ENCODE peak calls at places on chromosomes 5 and 9, in nine cellular contexts. One of them, this sample, is unnamed.

GRCh38 chr5:39896706-39897105 is 471.9 kb upstream of the DAB2 start:
- DNase-seq in endothelial cell: no peak
- DNase-seq in CD4-positive, CD25-positive, alpha-beta regulatory T cell: no peak
- DNase-seq in stimulated activated CD4-positive, alpha-beta T cell treated with anti-CD3 and anti-CD28 coated beads, TNF-alpha, amount 100 ng/mL, for 4 hours: no peak
- DNase-seq in activated naive CD8-positive, alpha-beta T cell treated with anti-CD3 and anti-CD28 coated beads for 36 hours: no peak
- DNase-seq in caudate nucleus: no peak
- DNase-seq in HuH-7: peak
- DNase-seq in ovary: no peak
- DNase-seq in stomach: no peak
- DNase-seq in this sample: no peak

GRCh38 chr9:69579749-69580581 is 92.2 kb downstream of the APBA1 start:
- DNase-seq in HuH-7: no peak
- DNase-seq in caudate nucleus: no peak
- DNase-seq in CD4-positive, CD25-positive, alpha-beta regulatory T cell: no peak
- DNase-seq in ovary: no peak
- DNase-seq in activated naive CD8-positive, alpha-beta T cell treated with anti-CD3 and anti-CD28 coated beads for 36 hours: no peak
- DNase-seq in stimulated activated CD4-positive, alpha-beta T cell treated with anti-CD3 and anti-CD28 coated beads, TNF-alpha, amount 100 ng/mL, for 4 hours: no peak
- DNase-seq in endothelial cell: no peak
- DNase-seq in stomach: no peak
- DNase-seq in this sample: no peak

GRCh38 chr9:96009690-96010477 is 134.4 kb downstream of the ERCC6L2 start:
- DNase-seq in CD4-positive, CD25-positive, alpha-beta regulatory T cell: no peak
- DNase-seq in ovary: no peak
- DNase-seq in caudate nucleus: no peak
- DNase-seq in stimulated activated CD4-positive, alpha-beta T cell treated with anti-CD3 and anti-CD28 coated beads, TNF-alpha, amount 100 ng/mL, for 4 hours: no peak
- DNase-seq in endothelial cell: no peak
- DNase-seq in stomach: no peak
- DNase-seq in activated naive CD8-positive, alpha-beta T cell treated with anti-CD3 and anti-CD28 coated beads for 36 hours: peak
- DNase-seq in HuH-7: no peak
- DNase-seq in this sample: peak

GRCh38 chr9:119370816-119371215 is 1.6 kb upstream of the BRINP1 start:
- DNase-seq in endothelial cell: peak
- DNase-seq in stomach: no peak
- DNase-seq in stimulated activated CD4-positive, alpha-beta T cell treated with anti-CD3 and anti-CD28 coated beads, TNF-alpha, amount 100 ng/mL, for 4 hours: no peak
- DNase-seq in ovary: peak
- DNase-seq in caudate nucleus: no peak
- DNase-seq in CD4-positive, CD25-positive, alpha-beta regulatory T cell: no peak
- DNase-seq in HuH-7: peak
- DNase-seq in activated naive CD8-positive, alpha-beta T cell treated with anti-CD3 and anti-CD28 coated beads for 36 hours: no peak
- DNase-seq in this sample: no peak

GRCh38 chr9:78568774-78569173 is 271.8 kb downstream of the PSAT1 start:
- DNase-seq in endothelial cell: no peak
- DNase-seq in caudate nucleus: no peak
- DNase-seq in HuH-7: no peak
- DNase-seq in CD4-positive, CD25-positive, alpha-beta regulatory T cell: no peak
- DNase-seq in ovary: no peak
- DNase-seq in activated naive CD8-positive, alpha-beta T cell treated with anti-CD3 and anti-CD28 coated beads for 36 hours: no peak
- DNase-seq in stomach: no peak
- DNase-seq in stimulated activated CD4-positive, alpha-beta T cell treated with anti-CD3 and anti-CD28 coated beads, TNF-alpha, amount 100 ng/mL, for 4 hours: no peak
- DNase-seq in this sample: no peak

GRCh38 chr5:86329318-86329717 is 288.4 kb upstream of the COX7C start:
- DNase-seq in CD4-positive, CD25-positive, alpha-beta regulatory T cell: no peak
- DNase-seq in endothelial cell: no peak
- DNase-seq in activated naive CD8-positive, alpha-beta T cell treated with anti-CD3 and anti-CD28 coated beads for 36 hours: no peak
- DNase-seq in stomach: no peak
- DNase-seq in stimulated activated CD4-positive, alpha-beta T cell treated with anti-CD3 and anti-CD28 coated beads, TNF-alpha, amount 100 ng/mL, for 4 hours: no peak
- DNase-seq in caudate nucleus: no peak
- DNase-seq in HuH-7: no peak
- DNase-seq in ovary: no peak
- DNase-seq in this sample: no peak

GRCh38 chr5:32233696-32234447 is 59.8 kb upstream of the GOLPH3 start:
- DNase-seq in HuH-7: peak
- DNase-seq in CD4-positive, CD25-positive, alpha-beta regulatory T cell: no peak
- DNase-seq in stimulated activated CD4-positive, alpha-beta T cell treated with anti-CD3 and anti-CD28 coated beads, TNF-alpha, amount 100 ng/mL, for 4 hours: no peak
- DNase-seq in ovary: peak
- DNase-seq in activated naive CD8-positive, alpha-beta T cell treated with anti-CD3 and anti-CD28 coated beads for 36 hours: no peak
- DNase-seq in endothelial cell: no peak
- DNase-seq in caudate nucleus: no peak
- DNase-seq in stomach: peak
- DNase-seq in this sample: no peak

GRCh38 chr5:92409131-92409530 is 1026.0 kb upstream of the ARRDC3 start:
- DNase-seq in stimulated activated CD4-positive, alpha-beta T cell treated with anti-CD3 and anti-CD28 coated beads, TNF-alpha, amount 100 ng/mL, for 4 hours: no peak
- DNase-seq in endothelial cell: no peak
- DNase-seq in stomach: no peak
- DNase-seq in ovary: no peak
- DNase-seq in caudate nucleus: no peak
- DNase-seq in activated naive CD8-positive, alpha-beta T cell treated with anti-CD3 and anti-CD28 coated beads for 36 hours: no peak
- DNase-seq in CD4-positive, CD25-positive, alpha-beta regulatory T cell: no peak
- DNase-seq in HuH-7: no peak
- DNase-seq in this sample: no peak

GRCh38 chr5:139705655-139706587 is 57.8 kb downstream of the CXXC5 start:
- DNase-seq in ovary: no peak
- DNase-seq in CD4-positive, CD25-positive, alpha-beta regulatory T cell: no peak
- DNase-seq in caudate nucleus: no peak
- DNase-seq in stomach: no peak
- DNase-seq in activated naive CD8-positive, alpha-beta T cell treated with anti-CD3 and anti-CD28 coated beads for 36 hours: no peak
- DNase-seq in HuH-7: no peak
- DNase-seq in stimulated activated CD4-positive, alpha-beta T cell treated with anti-CD3 and anti-CD28 coated beads, TNF-alpha, amount 100 ng/mL, for 4 hours: no peak
- DNase-seq in endothelial cell: peak
- DNase-seq in this sample: no peak

GRCh38 chr5:147055850-147056523 is 177.4 kb upstream of the PPP2R2B start:
- DNase-seq in HuH-7: no peak
- DNase-seq in caudate nucleus: no peak
- DNase-seq in endothelial cell: no peak
- DNase-seq in activated naive CD8-positive, alpha-beta T cell treated with anti-CD3 and anti-CD28 coated beads for 36 hours: no peak
- DNase-seq in stomach: no peak
- DNase-seq in ovary: no peak
- DNase-seq in stimulated activated CD4-positive, alpha-beta T cell treated with anti-CD3 and anti-CD28 coated beads, TNF-alpha, amount 100 ng/mL, for 4 hours: no peak
- DNase-seq in CD4-positive, CD25-positive, alpha-beta regulatory T cell: no peak
- DNase-seq in this sample: no peak

GRCh38 chr9:96655198-96655851 is at the start of gene PRXL2C:
- DNase-seq in caudate nucleus: peak
- DNase-seq in stomach: peak
- DNase-seq in stimulated activated CD4-positive, alpha-beta T cell treated with anti-CD3 and anti-CD28 coated beads, TNF-alpha, amount 100 ng/mL, for 4 hours: peak
- DNase-seq in activated naive CD8-positive, alpha-beta T cell treated with anti-CD3 and anti-CD28 coated beads for 36 hours: peak
- DNase-seq in HuH-7: peak
- DNase-seq in CD4-positive, CD25-positive, alpha-beta regulatory T cell: peak
- DNase-seq in endothelial cell: peak
- DNase-seq in ovary: peak
- DNase-seq in this sample: peak

GRCh38 chr9:132631280-132631679 is 38.5 kb downstream of the DDX31 start:
- DNase-seq in endothelial cell: no peak
- DNase-seq in CD4-positive, CD25-positive, alpha-beta regulatory T cell: no peak
- DNase-seq in stimulated activated CD4-positive, alpha-beta T cell treated with anti-CD3 and anti-CD28 coated beads, TNF-alpha, amount 100 ng/mL, for 4 hours: no peak
- DNase-seq in caudate nucleus: no peak
- DNase-seq in stomach: no peak
- DNase-seq in ovary: no peak
- DNase-seq in HuH-7: no peak
- DNase-seq in activated naive CD8-positive, alpha-beta T cell treated with anti-CD3 and anti-CD28 coated beads for 36 hours: no peak
- DNase-seq in this sample: no peak

GRCh38 chr5:14534773-14535172 is 46.8 kb upstream of the OTULINL start:
- DNase-seq in activated naive CD8-positive, alpha-beta T cell treated with anti-CD3 and anti-CD28 coated beads for 36 hours: no peak
- DNase-seq in HuH-7: no peak
- DNase-seq in ovary: no peak
- DNase-seq in CD4-positive, CD25-positive, alpha-beta regulatory T cell: no peak
- DNase-seq in caudate nucleus: no peak
- DNase-seq in endothelial cell: no peak
- DNase-seq in stomach: no peak
- DNase-seq in stimulated activated CD4-positive, alpha-beta T cell treated with anti-CD3 and anti-CD28 coated beads, TNF-alpha, amount 100 ng/mL, for 4 hours: no peak
- DNase-seq in this sample: no peak

GRCh38 chr9:38087934-38088925 is 19.2 kb upstream of the SHB start:
- DNase-seq in stimulated activated CD4-positive, alpha-beta T cell treated with anti-CD3 and anti-CD28 coated beads, TNF-alpha, amount 100 ng/mL, for 4 hours: peak
- DNase-seq in ovary: peak
- DNase-seq in activated naive CD8-positive, alpha-beta T cell treated with anti-CD3 and anti-CD28 coated beads for 36 hours: peak
- DNase-seq in HuH-7: peak
- DNase-seq in CD4-positive, CD25-positive, alpha-beta regulatory T cell: peak
- DNase-seq in stomach: peak
- DNase-seq in caudate nucleus: peak
- DNase-seq in endothelial cell: peak
- DNase-seq in this sample: peak

GRCh38 chr9:97938081-97938644 is at the start of gene HEMGN:
- DNase-seq in caudate nucleus: no peak
- DNase-seq in activated naive CD8-positive, alpha-beta T cell treated with anti-CD3 and anti-CD28 coated beads for 36 hours: no peak
- DNase-seq in ovary: no peak
- DNase-seq in HuH-7: no peak
- DNase-seq in CD4-positive, CD25-positive, alpha-beta regulatory T cell: no peak
- DNase-seq in stimulated activated CD4-positive, alpha-beta T cell treated with anti-CD3 and anti-CD28 coated beads, TNF-alpha, amount 100 ng/mL, for 4 hours: no peak
- DNase-seq in endothelial cell: no peak
- DNase-seq in stomach: no peak
- DNase-seq in this sample: peak

GRCh38 chr5:110441035-110441434 is 285.4 kb downstream of the TMEM232 start:
- DNase-seq in caudate nucleus: no peak
- DNase-seq in HuH-7: peak
- DNase-seq in endothelial cell: peak
- DNase-seq in stimulated activated CD4-positive, alpha-beta T cell treated with anti-CD3 and anti-CD28 coated beads, TNF-alpha, amount 100 ng/mL, for 4 hours: no peak
- DNase-seq in ovary: no peak
- DNase-seq in CD4-positive, CD25-positive, alpha-beta regulatory T cell: no peak
- DNase-seq in stomach: no peak
- DNase-seq in activated naive CD8-positive, alpha-beta T cell treated with anti-CD3 and anti-CD28 coated beads for 36 hours: no peak
- DNase-seq in this sample: no peak

GRCh38 chr5:179345429-179346321 is at the start of gene ADAMTS2:
- DNase-seq in ovary: peak
- DNase-seq in endothelial cell: no peak
- DNase-seq in stomach: peak
- DNase-seq in CD4-positive, CD25-positive, alpha-beta regulatory T cell: no peak
- DNase-seq in stimulated activated CD4-positive, alpha-beta T cell treated with anti-CD3 and anti-CD28 coated beads, TNF-alpha, amount 100 ng/mL, for 4 hours: no peak
- DNase-seq in caudate nucleus: peak
- DNase-seq in HuH-7: no peak
- DNase-seq in activated naive CD8-positive, alpha-beta T cell treated with anti-CD3 and anti-CD28 coated beads for 36 hours: peak
- DNase-seq in this sample: no peak

GRCh38 chr5:154757647-154758406 is 2.6 kb downstream of the LARP1 start:
- DNase-seq in CD4-positive, CD25-positive, alpha-beta regulatory T cell: peak
- DNase-seq in activated naive CD8-positive, alpha-beta T cell treated with anti-CD3 and anti-CD28 coated beads for 36 hours: peak
- DNase-seq in stomach: no peak
- DNase-seq in caudate nucleus: no peak
- DNase-seq in HuH-7: no peak
- DNase-seq in ovary: no peak
- DNase-seq in endothelial cell: no peak
- DNase-seq in stimulated activated CD4-positive, alpha-beta T cell treated with anti-CD3 and anti-CD28 coated beads, TNF-alpha, amount 100 ng/mL, for 4 hours: peak
- DNase-seq in this sample: peak

GRCh38 chr5:111360173-111360572 is 136.0 kb downstream of the CAMK4 start:
- DNase-seq in CD4-positive, CD25-positive, alpha-beta regulatory T cell: no peak
- DNase-seq in ovary: no peak
- DNase-seq in stimulated activated CD4-positive, alpha-beta T cell treated with anti-CD3 and anti-CD28 coated beads, TNF-alpha, amount 100 ng/mL, for 4 hours: no peak
- DNase-seq in caudate nucleus: no peak
- DNase-seq in endothelial cell: no peak
- DNase-seq in stomach: no peak
- DNase-seq in HuH-7: no peak
- DNase-seq in activated naive CD8-positive, alpha-beta T cell treated with anti-CD3 and anti-CD28 coated beads for 36 hours: no peak
- DNase-seq in this sample: no peak

GRCh38 chr9:134152022-134152448 is 12.3 kb downstream of the RNU6ATAC start:
- DNase-seq in ovary: no peak
- DNase-seq in CD4-positive, CD25-positive, alpha-beta regulatory T cell: no peak
- DNase-seq in caudate nucleus: no peak
- DNase-seq in stomach: no peak
- DNase-seq in activated naive CD8-positive, alpha-beta T cell treated with anti-CD3 and anti-CD28 coated beads for 36 hours: no peak
- DNase-seq in HuH-7: no peak
- DNase-seq in endothelial cell: no peak
- DNase-seq in stimulated activated CD4-positive, alpha-beta T cell treated with anti-CD3 and anti-CD28 coated beads, TNF-alpha, amount 100 ng/mL, for 4 hours: no peak
- DNase-seq in this sample: no peak

GRCh38 chr9:27933210-27934062 is 360.2 kb upstream of the C9orf72 start:
- DNase-seq in activated naive CD8-positive, alpha-beta T cell treated with anti-CD3 and anti-CD28 coated beads for 36 hours: no peak
- DNase-seq in stomach: no peak
- DNase-seq in CD4-positive, CD25-positive, alpha-beta regulatory T cell: no peak
- DNase-seq in endothelial cell: no peak
- DNase-seq in ovary: no peak
- DNase-seq in caudate nucleus: no peak
- DNase-seq in stimulated activated CD4-positive, alpha-beta T cell treated with anti-CD3 and anti-CD28 coated beads, TNF-alpha, amount 100 ng/mL, for 4 hours: no peak
- DNase-seq in HuH-7: no peak
- DNase-seq in this sample: no peak